ENCODE peak calls at places on chromosomes 7 and 10, in six cellular contexts. J is K562, B is HCT116, F is HepG2, Q is H1, Z is SK-N-SH. V is an unnamed sample.

GRCh38 chr10:44264244-44264643 is 120.7 kb downstream of the CXCL12 start:
- DNase-seq in J (no peak), B (no peak), F (no peak), Q (no peak), Z (no peak), V (no peak)

GRCh38 chr7:20306499-20306946 is 24.2 kb upstream of the ITGB8 start:
- DNase-seq in J (peak), B (no peak), F (peak), Q (no peak), Z (no peak), V (no peak)

GRCh38 chr7:70193514-70193913 is 595.2 kb downstream of the AUTS2 start:
- DNase-seq in J (no peak), B (no peak), F (no peak), Q (no peak), Z (peak), V (peak)

GRCh38 chr10:112917676-112918075 is 32.4 kb upstream of the TCF7L2 start:
- DNase-seq in J (no peak), B (no peak), F (no peak), Q (no peak), Z (no peak), V (no peak)

GRCh38 chr10:42998481-42999384 is 78.1 kb upstream of the RET start:
- DNase-seq in J (no peak), B (no peak), F (no peak), Q (no peak), Z (peak), V (no peak)

GRCh38 chr10:68742397-68742796 is 21.4 kb downstream of the CCAR1 start:
- DNase-seq in J (no peak), B (no peak), F (no peak), Q (no peak), Z (no peak), V (no peak)

GRCh38 chr7:64045301-64046040 is at the start of gene ZNF727:
- DNase-seq in J (peak), B (no peak), F (no peak), Q (no peak), Z (peak), V (peak)

GRCh38 chr7:2735744-2736143 is 47.7 kb downstream of the AMZ1 start:
- DNase-seq in J (no peak), B (no peak), F (no peak), Q (no peak), Z (no peak), V (no peak)

GRCh38 chr10:78297997-78298396 is 264.3 kb downstream of the RPS24 start:
- DNase-seq in J (no peak), B (no peak), F (no peak), Q (no peak), Z (no peak), V (no peak)

GRCh38 chr10:78299861-78300453 is 266.3 kb downstream of the RPS24 start:
- DNase-seq in J (no peak), B (peak), F (no peak), Q (no peak), Z (no peak), V (no peak)

GRCh38 chr10:78295242-78295641 is 261.6 kb downstream of the RPS24 start:
- DNase-seq in J (no peak), B (no peak), F (no peak), Q (no peak), Z (peak), V (no peak)

GRCh38 chr10:78298835-78299234 is 265.2 kb downstream of the RPS24 start:
- DNase-seq in J (no peak), B (no peak), F (no peak), Q (no peak), Z (no peak), V (no peak)

GRCh38 chr10:78296794-78297193 is 263.1 kb downstream of the RPS24 start:
- DNase-seq in J (no peak), B (no peak), F (no peak), Q (no peak), Z (no peak), V (no peak)
- TF ChIP-seq JUND in J (no peak), B (no peak), F (no peak), Q (no peak), Z (no peak), V (no peak)

GRCh38 chr10:60739581-60739980 is 38.7 kb upstream of the CDK1 start:
- DNase-seq in J (no peak), B (no peak), F (no peak), Q (no peak), Z (no peak), V (no peak)
- TF ChIP-seq JUND in J (no peak), B (no peak), F (no peak), Q (no peak), Z (no peak), V (no peak)

DNA sequence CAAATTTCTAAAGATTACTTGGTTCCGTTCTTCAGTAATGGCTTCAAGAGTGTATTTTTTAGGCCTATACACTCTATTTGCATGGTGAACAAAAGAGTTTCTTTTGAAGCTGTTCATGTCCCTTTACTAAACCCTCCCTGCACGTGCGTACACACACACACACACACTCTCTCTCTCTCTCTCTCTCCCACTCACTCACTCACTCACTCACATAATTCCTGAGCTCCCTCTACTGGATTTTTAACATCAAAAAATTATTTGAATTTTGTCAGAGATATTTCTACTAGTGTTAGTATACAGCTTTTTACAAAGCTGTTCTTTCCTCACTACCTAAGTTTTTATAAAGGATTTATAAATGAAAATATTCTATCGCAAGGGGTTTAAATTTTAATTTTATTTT is 85.9 kb downstream of the UBE3C start:
- DNase-seq in J (no peak), B (no peak), F (peak), Q (no peak), Z (peak), V (peak)
- TF ChIP-seq JUND in J (no peak), B (no peak), F (no peak), Q (no peak), Z (no peak), V (no peak)

GRCh38 chr7:142809671-142810070 is 38.9 kb downstream of the PRSS2 start:
- DNase-seq in J (no peak), B (no peak), F (no peak), Q (no peak), Z (no peak), V (no peak)
- TF ChIP-seq JUND in J (no peak), B (no peak), F (no peak), Q (no peak), Z (no peak), V (no peak)

DNA sequence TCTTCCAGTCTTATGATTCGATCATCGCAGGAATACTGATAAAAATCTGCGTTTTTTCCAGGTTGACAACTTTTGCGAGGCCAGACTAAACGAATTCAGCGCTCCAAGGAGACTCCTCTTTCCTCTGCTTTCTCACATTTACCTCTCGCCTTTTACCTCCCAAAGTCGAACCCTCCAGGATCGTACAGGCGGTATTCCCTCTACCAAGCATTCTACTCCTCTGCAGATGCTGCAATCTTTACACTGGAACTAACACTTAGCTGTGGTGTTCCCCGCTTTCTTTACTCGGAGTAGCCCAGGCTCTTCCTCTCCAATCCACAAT is 449 bp downstream of the NUDT5 start:
- DNase-seq in J (no peak), B (no peak), F (no peak), Q (no peak), Z (no peak), V (no peak)
- TF ChIP-seq JUND in J (no peak), B (no peak), F (no peak), Q (no peak), Z (no peak), V (no peak)

GRCh38 chr7:129865932-129866214 is 86.9 kb downstream of the UBE2H start:
- DNase-seq in J (no peak), B (no peak), F (no peak), Q (no peak), Z (peak), V (no peak)
- TF ChIP-seq JUND in J (no peak), B (no peak), F (no peak), Q (no peak), Z (no peak), V (no peak)

GRCh38 chr10:46171661-46172060 is 115.1 kb upstream of the ANTXRL start:
- DNase-seq in J (no peak), B (no peak), F (no peak), Q (no peak), Z (no peak), V (no peak)
- TF ChIP-seq JUND in J (no peak), B (no peak), F (no peak), Q (no peak), Z (no peak), V (no peak)

V was measured in T47D.